ENCODE peak calls at places on chromosomes 1 and 21, in four cellular contexts. One of them, this sample, is unnamed.

GRCh38 chr1:17551755-17552234 is 12.3 kb downstream of the ARHGEF10L start:
- DNase-seq in HepG2: no peak
- DNase-seq in SK-N-SH: peak
- DNase-seq in GM12878: no peak
- DNase-seq in this sample: no peak

GRCh38 chr1:33363470-33363861 is 42.6 kb upstream of the A3GALT2 start:
- DNase-seq in HepG2: no peak
- DNase-seq in SK-N-SH: no peak
- DNase-seq in GM12878: no peak
- DNase-seq in this sample: no peak

GRCh38 chr21:29300547-29301138 is 1.9 kb downstream of the BACH1 start:
- DNase-seq in HepG2: no peak
- DNase-seq in SK-N-SH: no peak
- DNase-seq in GM12878: peak
- DNase-seq in this sample: no peak

GRCh38 chr1:223479718-223480425 is 86.7 kb downstream of the CCDC185 start:
- DNase-seq in HepG2: no peak
- DNase-seq in SK-N-SH: no peak
- DNase-seq in GM12878: no peak
- DNase-seq in this sample: no peak

GRCh38 chr1:230122361-230123279 is 55.6 kb downstream of the GALNT2 start:
- DNase-seq in HepG2: no peak
- DNase-seq in SK-N-SH: no peak
- DNase-seq in GM12878: no peak
- DNase-seq in this sample: no peak

GRCh38 chr1:180912211-180912800 is 391 bp upstream of the KIAA1614 start:
- DNase-seq in HepG2: no peak
- DNase-seq in SK-N-SH: no peak
- DNase-seq in GM12878: no peak
- DNase-seq in this sample: no peak

GRCh38 chr1:113887392-113887767 is at the start of gene BCL2L15:
- DNase-seq in HepG2: no peak
- DNase-seq in SK-N-SH: no peak
- DNase-seq in GM12878: no peak
- DNase-seq in this sample: no peak

GRCh38 chr21:25584833-25585232 is 22.4 kb downstream of the MRPL39 start:
- DNase-seq in HepG2: no peak
- DNase-seq in SK-N-SH: no peak
- DNase-seq in GM12878: no peak
- DNase-seq in this sample: no peak

GRCh38 chr1:31791131-31791858 is 24.5 kb downstream of the SPOCD1 start:
- DNase-seq in HepG2: no peak
- DNase-seq in SK-N-SH: no peak
- DNase-seq in GM12878: no peak
- DNase-seq in this sample: no peak

GRCh38 chr1:151549199-151549598 is 9.1 kb downstream of the TUFT1 start:
- DNase-seq in HepG2: no peak
- DNase-seq in SK-N-SH: no peak
- DNase-seq in GM12878: no peak
- DNase-seq in this sample: no peak

GRCh38 chr1:108049083-108049819 is 84.3 kb upstream of the VAV3 start:
- DNase-seq in HepG2: no peak
- DNase-seq in SK-N-SH: peak
- DNase-seq in GM12878: no peak
- DNase-seq in this sample: peak

GRCh38 chr1:172332230-172332629 is 88.3 kb upstream of the C1orf105 start:
- DNase-seq in HepG2: no peak
- DNase-seq in SK-N-SH: no peak
- DNase-seq in GM12878: no peak
- DNase-seq in this sample: no peak

GRCh38 chr1:200676829-200677228 is 7.1 kb upstream of the DDX59 start:
- DNase-seq in HepG2: no peak
- DNase-seq in SK-N-SH: no peak
- DNase-seq in GM12878: no peak
- DNase-seq in this sample: no peak

GRCh38 chr1:17883136-17883535 is 128.0 kb downstream of the ACTL8 start:
- DNase-seq in HepG2: no peak
- DNase-seq in SK-N-SH: no peak
- DNase-seq in GM12878: no peak
- DNase-seq in this sample: no peak

GRCh38 chr1:51847294-51847920 is 31.1 kb downstream of the NRDC start:
- DNase-seq in HepG2: no peak
- DNase-seq in SK-N-SH: no peak
- DNase-seq in GM12878: no peak
- DNase-seq in this sample: no peak

GRCh38 chr1:6165027-6165426 is 15.1 kb downstream of the CHD5 start:
- DNase-seq in HepG2: no peak
- DNase-seq in SK-N-SH: no peak
- DNase-seq in GM12878: no peak
- DNase-seq in this sample: no peak

GRCh38 chr1:35637401-35637809 is 3.9 kb downstream of the PSMB2 start:
- DNase-seq in HepG2: peak
- DNase-seq in SK-N-SH: no peak
- DNase-seq in GM12878: peak
- DNase-seq in this sample: no peak

GRCh38 chr1:22457836-22458235 is 6.2 kb downstream of the ZBTB40 start:
- DNase-seq in HepG2: no peak
- DNase-seq in SK-N-SH: no peak
- DNase-seq in GM12878: no peak
- DNase-seq in this sample: no peak

GRCh38 chr1:66527688-66528087 is 6.3 kb upstream of the SGIP1 start:
- DNase-seq in HepG2: no peak
- DNase-seq in SK-N-SH: no peak
- DNase-seq in GM12878: no peak
- DNase-seq in this sample: no peak

GRCh38 chr1:154849645-154850131 is 20.4 kb downstream of the KCNN3 start:
- DNase-seq in HepG2: no peak
- DNase-seq in SK-N-SH: no peak
- DNase-seq in GM12878: peak
- DNase-seq in this sample: no peak

GRCh38 chr1:35406103-35406502 is 137.6 kb downstream of the ZMYM4 start:
- DNase-seq in HepG2: no peak
- DNase-seq in SK-N-SH: no peak
- DNase-seq in GM12878: no peak
- DNase-seq in this sample: no peak

GRCh38 chr1:8194481-8195227 is 123.3 kb upstream of the SLC45A1 start:
- DNase-seq in HepG2: peak
- DNase-seq in SK-N-SH: no peak
- DNase-seq in GM12878: no peak
- DNase-seq in this sample: no peak

GRCh38 chr1:118931876-118932275 is 56.3 kb downstream of the TBX15 start:
- DNase-seq in HepG2: no peak
- DNase-seq in SK-N-SH: no peak
- DNase-seq in GM12878: no peak
- DNase-seq in this sample: no peak

GRCh38 chr1:152347116-152347728 is 12.6 kb downstream of the FLG2 start:
- DNase-seq in HepG2: peak
- DNase-seq in SK-N-SH: peak
- DNase-seq in GM12878: peak
- DNase-seq in this sample: peak

GRCh38 chr1:193569696-193570269 is 383.4 kb upstream of the B3GALT2 start:
- DNase-seq in HepG2: no peak
- DNase-seq in SK-N-SH: no peak
- DNase-seq in GM12878: no peak
- DNase-seq in this sample: no peak

GRCh38 chr1:67618285-67619018 is 66.5 kb upstream of the GADD45A start:
- DNase-seq in HepG2: no peak
- DNase-seq in SK-N-SH: no peak
- DNase-seq in GM12878: no peak
- DNase-seq in this sample: peak

GRCh38 chr1:56452027-56453011 is 127.0 kb downstream of the PLPP3 start:
- DNase-seq in HepG2: no peak
- DNase-seq in SK-N-SH: no peak
- DNase-seq in GM12878: no peak
- DNase-seq in this sample: no peak

GRCh38 chr1:96370752-96371151 is 350.8 kb upstream of the PTBP2 start:
- DNase-seq in HepG2: no peak
- DNase-seq in SK-N-SH: no peak
- DNase-seq in GM12878: no peak
- DNase-seq in this sample: no peak

GRCh38 chr1:36322786-36323635 is 434 bp downstream of the EVA1B start:
- DNase-seq in HepG2: no peak
- DNase-seq in SK-N-SH: peak
- DNase-seq in GM12878: no peak
- DNase-seq in this sample: peak

GRCh38 chr1:238558156-238558555 is 667.4 kb upstream of the ZP4 start:
- DNase-seq in HepG2: no peak
- DNase-seq in SK-N-SH: no peak
- DNase-seq in GM12878: no peak
- DNase-seq in this sample: no peak

GRCh38 chr1:5505944-5506343 is 486.3 kb downstream of the NPHP4 start:
- DNase-seq in HepG2: no peak
- DNase-seq in SK-N-SH: no peak
- DNase-seq in GM12878: no peak
- DNase-seq in this sample: no peak

GRCh38 chr1:65178235-65178634 is 30.2 kb downstream of the AK4 start:
- DNase-seq in HepG2: no peak
- DNase-seq in SK-N-SH: no peak
- DNase-seq in GM12878: no peak
- DNase-seq in this sample: no peak

GRCh38 chr1:35190784-35191183 is 2.2 kb downstream of the SFPQ start:
- DNase-seq in HepG2: no peak
- DNase-seq in SK-N-SH: no peak
- DNase-seq in GM12878: no peak
- DNase-seq in this sample: no peak

GRCh38 chr1:222817529-222817928 is 2.7 kb downstream of the DISP1 start:
- DNase-seq in HepG2: no peak
- DNase-seq in SK-N-SH: peak
- DNase-seq in GM12878: no peak
- DNase-seq in this sample: no peak

GRCh38 chr1:44101356-44101755 is 17.3 kb upstream of the KLF17 start:
- DNase-seq in HepG2: no peak
- DNase-seq in SK-N-SH: no peak
- DNase-seq in GM12878: no peak
- DNase-seq in this sample: no peak

GRCh38 chr1:29379438-29380073 is 143.2 kb downstream of the PTPRU start:
- DNase-seq in HepG2: peak
- DNase-seq in SK-N-SH: peak
- DNase-seq in GM12878: peak
- DNase-seq in this sample: peak

GRCh38 chr1:169361281-169361680 is 6.3 kb downstream of the NME7 start:
- DNase-seq in HepG2: no peak
- DNase-seq in SK-N-SH: no peak
- DNase-seq in GM12878: no peak
- DNase-seq in this sample: no peak

GRCh38 chr1:47941609-47942237 is 55.5 kb downstream of the TRABD2B start:
- DNase-seq in HepG2: peak
- DNase-seq in SK-N-SH: no peak
- DNase-seq in GM12878: no peak
- DNase-seq in this sample: no peak

GRCh38 chr1:110672001-110672752 is 2.6 kb downstream of the KCNA3 start:
- DNase-seq in HepG2: no peak
- DNase-seq in SK-N-SH: peak
- DNase-seq in GM12878: no peak
- DNase-seq in this sample: no peak

GRCh38 chr1:9388628-9389184 is 96.0 kb downstream of the SPSB1 start:
- DNase-seq in HepG2: no peak
- DNase-seq in SK-N-SH: no peak
- DNase-seq in GM12878: no peak
- DNase-seq in this sample: no peak
- TF ChIP-seq TCF12 in HepG2: no peak
- TF ChIP-seq TCF12 in SK-N-SH: no peak
- TF ChIP-seq TCF12 in GM12878: no peak
- TF ChIP-seq TCF12 in this sample: no peak

DNA sequence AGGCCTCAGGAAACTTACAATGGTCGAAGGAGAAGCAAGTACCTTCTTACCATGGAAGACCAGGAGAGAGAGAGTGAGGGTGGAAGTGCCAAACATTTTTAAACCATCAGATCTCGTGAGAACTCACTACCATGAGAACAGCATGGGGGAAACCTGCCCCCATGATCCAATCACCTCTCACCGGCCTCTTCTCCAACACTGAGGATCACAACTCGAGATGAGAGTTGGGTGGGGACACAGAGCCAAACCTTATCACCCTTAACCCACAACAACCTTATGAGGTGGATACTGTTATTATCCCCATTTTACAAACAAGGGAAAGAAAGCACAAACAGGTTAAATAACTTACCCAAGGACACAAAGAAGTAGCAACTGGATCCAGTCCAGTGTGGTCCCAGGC is 80.5 kb downstream of the MPZL1 start:
- DNase-seq in HepG2: no peak
- DNase-seq in SK-N-SH: no peak
- DNase-seq in GM12878: no peak
- DNase-seq in this sample: no peak
- TF ChIP-seq TCF12 in HepG2: no peak
- TF ChIP-seq TCF12 in SK-N-SH: no peak
- TF ChIP-seq TCF12 in GM12878: no peak
- TF ChIP-seq TCF12 in this sample: no peak

DNA sequence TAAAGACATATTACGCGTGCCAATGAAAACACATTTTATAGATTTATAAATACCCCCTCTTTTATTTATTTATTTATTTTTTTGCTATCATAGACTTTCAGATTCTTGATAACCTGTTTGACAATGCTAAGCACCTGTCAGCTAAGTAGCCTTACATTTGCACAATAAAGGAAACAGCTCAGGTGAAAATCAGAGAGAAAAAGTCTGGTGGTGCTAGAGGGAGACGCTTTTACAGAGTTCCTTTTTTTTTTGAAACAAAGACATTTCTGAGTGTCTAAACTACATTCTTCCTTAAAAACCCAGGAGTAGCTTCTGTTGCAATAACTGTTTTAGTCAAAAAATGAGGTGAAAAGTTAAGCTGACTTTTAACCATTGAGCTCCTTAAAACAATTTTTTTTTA is 1611.6 kb downstream of the NCAM2 start:
- DNase-seq in HepG2: no peak
- DNase-seq in SK-N-SH: no peak
- DNase-seq in GM12878: no peak
- DNase-seq in this sample: no peak
- TF ChIP-seq TCF12 in HepG2: no peak
- TF ChIP-seq TCF12 in SK-N-SH: no peak
- TF ChIP-seq TCF12 in GM12878: no peak
- TF ChIP-seq TCF12 in this sample: no peak

GRCh38 chr1:53069663-53070327 is 7.8 kb downstream of the PODN start:
- DNase-seq in HepG2: no peak
- DNase-seq in SK-N-SH: peak
- DNase-seq in GM12878: no peak
- DNase-seq in this sample: peak
- TF ChIP-seq TCF12 in HepG2: no peak
- TF ChIP-seq TCF12 in SK-N-SH: no peak
- TF ChIP-seq TCF12 in GM12878: no peak
- TF ChIP-seq TCF12 in this sample: no peak